ENCODE peak calls at places on chromosomes 11 and 22, in four cellular contexts. H, E, L and G are unnamed samples.

GRCh38 chr22:30371321-30371720 is 14.5 kb downstream of the CCDC157 start:
- DNase-seq in L (no peak), H (no peak), E (no peak), G (no peak)

GRCh38 chr11:43573233-43573632 is 107.3 kb upstream of the HSD17B12 start:
- DNase-seq in L (no peak), E (peak), H (peak), G (no peak)

GRCh38 chr11:30091246-30091645 is 74.4 kb upstream of the KCNA4 start:
- DNase-seq in L (no peak), H (no peak), E (no peak), G (no peak)

GRCh38 chr11:69642913-69643632 is 2.1 kb downstream of the CCND1 start:
- DNase-seq in H (peak), E (peak), L (peak), G (peak)

GRCh38 chr11:61799665-61800284 is 7.1 kb downstream of the FEN1 start:
- DNase-seq in E (no peak), L (no peak), H (no peak), G (no peak)

GRCh38 chr22:46758867-46759290 is 3.6 kb upstream of the TBC1D22A start:
- DNase-seq in H (no peak), L (peak), E (peak), G (no peak)

GRCh38 chr11:63764201-63764711 is 4.3 kb downstream of the ZFTA start:
- DNase-seq in L (no peak), H (no peak), E (no peak), G (no peak)

GRCh38 chr11:65310756-65311155 is 3.9 kb upstream of the CDC42EP2 start:
- DNase-seq in E (no peak), H (no peak), L (no peak), G (no peak)

GRCh38 chr11:102256251-102256650 is 61.0 kb upstream of the BIRC3 start:
- DNase-seq in H (no peak), E (no peak), L (no peak), G (peak)

GRCh38 chr22:45207533-45207932 is 33.2 kb downstream of the KIAA0930 start:
- DNase-seq in L (no peak), H (no peak), E (no peak), G (no peak)